ENCODE peak calls at places on chromosome 14, in four cellular contexts. T is HepG2, H is GM12878, L is hepatocyte. F is an unnamed sample.

GRCh38 chr14:70784886-70785285 is 24.4 kb downstream of the MAP3K9 start:
- DNase-seq in L (no peak), H (no peak), T (no peak), F (no peak)

GRCh38 chr14:72699852-72700257 is 194.0 kb downstream of the DPF3 start:
- DNase-seq in H (no peak), L (no peak), T (no peak), F (peak; percentile 62)

GRCh38 chr14:91737619-91738018 is 5.7 kb upstream of the CATSPERB start:
- DNase-seq in T (no peak), L (no peak), H (no peak), F (no peak)

GRCh38 chr14:39268393-39268792 is 34.7 kb downstream of the MIA2 start:
- DNase-seq in T (peak; percentile 43), L (peak; percentile 10), H (no peak), F (peak; percentile 57)

GRCh38 chr14:70785556-70785955 is 23.8 kb downstream of the MAP3K9 start:
- DNase-seq in H (no peak), T (no peak), L (no peak), F (no peak)

GRCh38 chr14:100140452-100141132 is 18.9 kb downstream of the DEGS2 start:
- DNase-seq in H (no peak), L (peak; percentile 81), T (peak; percentile 82), F (peak; percentile 23)

GRCh38 chr14:74720526-74720925 is 7.6 kb downstream of the FCF1 start:
- DNase-seq in L (no peak), H (no peak), T (no peak), F (peak; percentile 32)

GRCh38 chr14:70468731-70469130 is 16.8 kb downstream of the ADAM21 start:
- DNase-seq in T (no peak), H (no peak), L (no peak), F (no peak)

GRCh38 chr14:52023518-52023917 is 34.2 kb downstream of the RTRAF start:
- DNase-seq in L (no peak), H (no peak), T (no peak), F (peak; percentile 86)

GRCh38 chr14:93947282-93947681 is 20.1 kb downstream of the FAM181A start:
- DNase-seq in T (no peak), L (no peak), H (no peak), F (no peak)
- H3K4me1 ChIP-seq in T (peaks cover 43% of the 10 kb centered on the region), L (peaks cover 3% of the 10 kb centered on the region), H (peaks cover 6% of the 10 kb centered on the region), F (no peaks in the 10 kb centered on the region)

DNA sequence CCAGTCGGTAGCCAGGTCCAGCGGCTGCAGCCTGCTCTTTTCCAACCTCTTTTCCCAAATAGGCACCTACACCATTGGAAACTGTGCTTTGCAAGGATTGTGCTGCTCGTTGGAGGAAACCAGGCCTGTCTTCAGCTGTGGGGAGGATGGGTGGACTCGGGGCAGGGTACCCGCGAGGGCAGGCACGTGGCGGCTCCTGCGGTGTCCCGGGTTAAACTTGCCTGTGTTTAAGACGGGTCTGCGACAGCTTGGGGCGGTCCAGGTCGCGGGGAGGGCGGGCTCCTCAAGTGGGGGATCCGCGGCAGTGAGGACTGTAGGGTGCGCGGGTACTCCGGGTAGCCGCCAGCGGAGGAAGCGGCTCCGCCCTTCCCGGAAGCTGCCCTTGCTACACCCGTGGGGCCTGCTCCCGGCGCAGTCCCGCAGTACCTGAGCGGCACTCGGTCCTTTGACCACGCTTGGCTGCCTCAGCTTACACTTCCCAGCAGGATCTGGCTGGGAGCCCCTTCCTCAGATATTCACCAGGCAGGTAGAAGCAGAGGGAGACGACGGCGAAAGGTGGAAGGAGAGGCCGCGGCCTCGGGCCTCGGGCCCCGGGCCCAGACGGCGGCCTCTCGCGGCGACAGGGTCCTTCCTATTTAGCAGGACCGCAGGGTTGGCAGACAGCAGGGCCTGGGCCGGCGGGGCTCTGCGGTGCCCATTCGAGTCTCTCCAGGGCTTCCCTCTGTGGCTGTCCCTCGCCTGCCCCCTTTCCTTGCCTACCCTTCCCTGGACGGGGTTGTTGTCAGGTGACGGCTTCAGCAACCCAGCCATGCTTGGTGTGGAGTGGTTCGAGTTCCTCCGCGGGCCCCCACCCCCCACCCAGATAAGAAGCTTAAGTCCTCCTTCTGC is 2.9 kb downstream of the TTC6 start:
- DNase-seq in H (no peak), L (peak; percentile 59), T (no peak), F (no peak)
- TF ChIP-seq EZH2 in H (no peak), L (peak; percentile 52), T (no peak), F (no peak)

DNA sequence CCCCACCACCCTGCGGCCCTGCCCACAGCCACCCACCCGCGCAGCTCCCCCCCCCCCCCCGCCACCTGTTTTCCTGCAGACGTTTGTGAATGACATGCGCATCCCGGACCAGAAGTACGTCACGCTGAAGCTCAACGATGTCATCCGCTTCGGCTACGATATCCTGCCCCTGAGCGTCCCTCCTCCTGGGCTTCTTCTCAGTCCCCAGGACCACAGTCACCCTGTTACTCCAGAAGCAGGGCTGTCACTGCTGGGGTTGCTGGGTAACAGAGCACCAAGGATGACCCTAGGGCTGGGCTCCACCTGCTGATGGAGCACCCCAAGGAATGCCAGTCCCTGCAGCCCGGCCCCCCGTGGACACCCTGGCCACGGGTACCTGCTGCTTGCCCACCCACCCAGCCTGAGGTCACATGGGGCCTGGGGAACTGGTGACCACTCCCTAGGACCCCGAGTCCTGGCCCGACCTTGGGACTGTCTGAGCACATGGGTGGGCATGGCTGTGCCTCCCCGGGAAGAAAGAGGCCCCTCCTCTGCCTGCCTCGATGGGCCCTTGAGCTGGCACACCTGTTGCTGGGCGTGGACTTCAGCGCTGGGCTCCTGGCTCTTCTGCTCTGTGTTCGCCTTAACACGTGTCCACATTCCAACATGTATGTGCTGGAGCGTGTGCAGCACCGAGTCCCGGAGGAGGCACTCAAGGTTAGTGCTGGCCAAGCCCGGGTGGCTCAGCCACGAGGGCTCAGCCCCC is 12.9 kb downstream of the CEP170B start:
- DNase-seq in L (no peak), T (no peak), H (no peak), F (no peak)
- H4K20me1 ChIP-seq in L (peaks cover 9% of the 10 kb centered on the region), T (peaks cover 5% of the 10 kb centered on the region), H (no peaks in the 10 kb centered on the region), F (no peaks in the 10 kb centered on the region)

GRCh38 chr14:35332517-35333346 is 40.5 kb downstream of the PSMA6 start:
- DNase-seq in L (peak; percentile 75), T (no peak), H (no peak), F (peak; percentile 13)

GRCh38 chr14:35333347-35333730 is 41.2 kb downstream of the PSMA6 start:
- DNase-seq in T (no peak), H (no peak), L (peak; percentile 35), F (no peak)

GRCh38 chr14:35335388-35336092 is 43.4 kb downstream of the PSMA6 start:
- DNase-seq in L (peak; percentile 81), H (no peak), T (peak; percentile 86), F (no peak)

GRCh38 chr14:35331605-35332516 is 39.7 kb downstream of the PSMA6 start:
- DNase-seq in L (peak; percentile 80), T (peak; percentile 75), H (no peak), F (peak; percentile 75)

GRCh38 chr14:35333797-35334743 is 41.9 kb downstream of the PSMA6 start:
- DNase-seq in H (no peak), T (peak; percentile 78), L (no peak), F (no peak)
- H3K4me1 ChIP-seq in H (peaks cover 27% of the 10 kb centered on the region), T (peaks cover 88% of the 10 kb centered on the region), L (peaks cover 58% of the 10 kb centered on the region), F (peaks cover 22% of the 10 kb centered on the region)

DNA sequence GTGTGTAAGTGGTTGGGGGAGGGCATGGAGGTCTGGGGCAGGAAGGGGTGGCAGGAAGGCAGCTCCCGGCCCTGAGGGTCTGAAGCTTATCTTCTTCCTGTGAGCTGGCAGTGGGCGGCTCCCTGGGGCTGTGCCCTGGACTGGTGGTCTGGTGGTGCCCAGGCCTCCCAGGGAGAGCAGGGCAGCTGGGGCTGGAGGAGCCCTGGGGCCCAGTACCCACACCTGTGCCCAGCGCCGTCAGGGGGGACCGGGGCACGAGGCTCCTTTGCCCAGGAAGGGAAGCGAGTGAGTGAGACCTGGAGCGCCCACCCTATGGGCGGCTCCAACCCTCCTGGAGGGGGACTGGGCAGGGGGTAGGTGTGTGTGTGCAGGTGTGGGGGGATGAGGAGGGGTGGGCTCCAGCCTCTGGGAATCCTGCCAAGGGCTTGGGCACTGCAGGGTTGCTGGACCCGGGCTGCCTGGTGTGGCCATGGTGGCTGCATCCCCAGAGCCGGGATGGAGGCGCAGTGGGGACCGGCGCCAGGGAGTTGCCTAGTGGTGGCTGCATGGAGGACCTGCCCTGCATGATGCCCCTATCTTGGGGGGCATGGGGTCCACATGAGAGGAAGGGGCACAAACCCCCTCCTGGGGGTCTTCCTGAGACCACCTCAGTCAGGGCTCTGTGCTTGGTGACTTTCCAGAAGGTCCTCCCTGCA is 353.6 kb downstream of the TMEM121 start:
- DNase-seq in L (no peak), H (no peak), T (no peak), F (no peak)
- TF ChIP-seq EZH2 in L (no peak), H (no peak), T (no peak), F (no peak)

DNA sequence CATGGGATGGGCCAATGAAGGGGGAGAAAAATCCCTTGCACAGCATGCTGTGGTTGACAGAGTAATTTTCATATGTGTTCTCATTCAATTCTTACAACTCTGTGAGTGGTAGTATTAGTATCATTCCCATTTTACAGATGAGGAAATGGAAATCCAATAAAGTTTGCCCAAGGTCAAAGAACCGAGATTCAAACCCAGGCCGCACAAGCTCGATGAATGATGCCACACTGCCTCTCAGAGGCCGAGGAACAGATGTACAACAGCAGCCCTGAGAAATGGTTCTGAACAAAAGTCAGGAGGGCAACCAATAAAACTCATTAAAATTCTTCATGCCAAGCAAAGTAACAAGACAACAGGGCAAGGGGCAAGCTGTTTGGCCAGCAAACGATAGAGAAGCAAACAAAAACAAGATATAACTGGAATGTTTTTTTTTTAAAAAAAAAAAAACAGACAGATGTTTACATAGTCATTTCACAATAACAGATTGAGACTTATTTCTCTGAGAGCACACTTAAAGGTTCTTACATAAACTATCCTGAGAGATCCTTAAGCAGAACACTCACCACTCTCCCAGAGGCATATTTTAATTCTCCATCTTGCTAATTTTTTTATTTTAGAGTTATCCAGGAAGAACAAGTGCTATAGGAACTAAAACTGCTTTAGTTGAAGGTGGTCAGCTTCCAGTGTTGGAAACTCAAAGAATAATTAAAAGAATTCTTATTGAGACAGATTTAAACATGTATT is 85.8 kb downstream of the EXOC5 start:
- DNase-seq in L (peak; percentile 18), H (no peak), T (peak; percentile 15), F (no peak)
- H4K20me1 ChIP-seq in L (no peaks in the 10 kb centered on the region), H (no peaks in the 10 kb centered on the region), T (no peaks in the 10 kb centered on the region), F (no peaks in the 10 kb centered on the region)

GRCh38 chr14:50088731-50089130 is 27.6 kb downstream of the VCPKMT start:
- DNase-seq in L (no peak), T (no peak), H (no peak), F (no peak)

GRCh38 chr14:50087350-50088116 is 28.8 kb downstream of the VCPKMT start:
- DNase-seq in H (no peak), L (no peak), T (no peak), F (no peak)

GRCh38 chr14:50088117-50088515 is 28.3 kb downstream of the VCPKMT start:
- DNase-seq in H (no peak), L (no peak), T (no peak), F (no peak)

GRCh38 chr14:50091240-50091914 is 25.0 kb downstream of the VCPKMT start:
- DNase-seq in L (no peak), T (no peak), H (no peak), F (no peak)

DNA sequence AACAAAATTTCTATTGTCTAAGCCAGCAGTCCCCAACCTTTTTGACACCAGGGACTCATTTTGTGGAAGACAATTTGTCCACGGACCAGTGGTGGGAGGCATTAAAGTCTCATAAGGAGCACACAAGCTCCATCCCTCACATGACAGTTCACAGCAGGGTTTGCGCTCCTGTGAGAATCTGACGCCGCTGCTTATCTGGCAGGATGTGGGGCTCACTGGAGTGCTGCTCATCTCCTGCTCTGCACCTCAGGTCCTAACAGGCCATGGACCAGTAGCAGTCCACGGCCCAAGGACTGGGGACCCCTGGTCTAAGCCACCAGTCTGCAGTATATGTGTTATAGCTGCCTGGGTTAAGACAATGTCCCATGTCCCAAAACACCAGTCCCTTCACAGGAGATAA is 27.2 kb downstream of the VCPKMT start:
- DNase-seq in H (no peak), L (no peak), T (no peak), F (no peak)
- H3K4me1 ChIP-seq in H (peaks cover 39% of the 10 kb centered on the region), L (no peaks in the 10 kb centered on the region), T (peaks cover 6% of the 10 kb centered on the region), F (no peaks in the 10 kb centered on the region)

GRCh38 chr14:24081739-24082204 is 10.4 kb downstream of the CPNE6 start:
- DNase-seq in H (no peak), T (no peak), L (no peak), F (no peak)
- TF ChIP-seq EZH2 in H (no peak), T (peak; percentile 62), L (no peak), F (no peak)

GRCh38 chr14:63493246-63493645 is 49.9 kb downstream of the PPP2R5E start:
- DNase-seq in H (no peak), L (peak; percentile 23), T (no peak), F (peak; percentile 43)
- H4K20me1 ChIP-seq in H (no peaks in the 10 kb centered on the region), L (no peaks in the 10 kb centered on the region), T (no peaks in the 10 kb centered on the region), F (no peaks in the 10 kb centered on the region)

F was measured in fibroblast of lung.